ENCODE peak calls at places on chromosomes 4 and X, in five cellular contexts. F, Q, E, S and M are unnamed samples.

GRCh38 chr4:119479180-119479814 is 149.3 kb downstream of the PDE5A start:
- DNase-seq in F (no peak), Q (no peak), E (no peak), S (no peak), M (no peak)

GRCh38 chr4:137125011-137125410 is 407.3 kb downstream of the PCDH18 start:
- DNase-seq in F (no peak), Q (peak; percentile 16), E (peak; percentile 55), S (no peak), M (no peak)

GRCh38 chrX:123971963-123972362 is 10.5 kb downstream of the STAG2 start:
- DNase-seq in F (no peak), Q (no peak), E (no peak), S (no peak), M (no peak)

GRCh38 chr4:153113061-153113837 is 91.0 kb upstream of the TRIM2 start:
- DNase-seq in F (no peak), Q (no peak), E (peak; percentile 29), S (no peak), M (no peak)

GRCh38 chrX:38768079-38768478 is 33.2 kb upstream of the MID1IP1 start:
- DNase-seq in F (no peak), Q (no peak), E (peak; percentile 33), S (no peak), M (no peak)

GRCh38 chrX:42943051-42943450 is 165.1 kb upstream of the PPP1R2C start:
- DNase-seq in F (no peak), Q (no peak), E (no peak), S (no peak), M (no peak)

GRCh38 chrX:123138473-123138872 is 45.6 kb upstream of the GRIA3 start:
- DNase-seq in F (no peak), Q (no peak), E (no peak), S (no peak), M (no peak)

GRCh38 chr4:128600996-128601857 is 208.3 kb upstream of the JADE1 start:
- DNase-seq in F (peak; percentile 43), Q (peak; percentile 33), E (peak; percentile 97), S (peak; percentile 82), M (no peak)

GRCh38 chrX:119236599-119237525 is 777 bp downstream of the PGRMC1 start:
- DNase-seq in F (no peak), Q (peak; percentile 13), E (peak; percentile 74), S (peak; percentile 54), M (peak; percentile 1)

GRCh38 chr4:10655968-10656367 is 28.6 kb downstream of the CLNK start:
- DNase-seq in F (no peak), Q (no peak), E (peak; percentile 88), S (no peak), M (no peak)

GRCh38 chr4:42566835-42567234 is 90.1 kb downstream of the ATP8A1 start:
- DNase-seq in F (no peak), Q (no peak), E (no peak), S (no peak), M (no peak)

GRCh38 chr4:14247767-14248166 is 620.2 kb upstream of the BOD1L1 start:
- DNase-seq in F (no peak), Q (no peak), E (no peak), S (no peak), M (no peak)

GRCh38 chr4:73161527-73162185 is 92.1 kb upstream of the COX18 start:
- DNase-seq in F (no peak), Q (no peak), E (no peak), S (no peak), M (no peak)

DNA sequence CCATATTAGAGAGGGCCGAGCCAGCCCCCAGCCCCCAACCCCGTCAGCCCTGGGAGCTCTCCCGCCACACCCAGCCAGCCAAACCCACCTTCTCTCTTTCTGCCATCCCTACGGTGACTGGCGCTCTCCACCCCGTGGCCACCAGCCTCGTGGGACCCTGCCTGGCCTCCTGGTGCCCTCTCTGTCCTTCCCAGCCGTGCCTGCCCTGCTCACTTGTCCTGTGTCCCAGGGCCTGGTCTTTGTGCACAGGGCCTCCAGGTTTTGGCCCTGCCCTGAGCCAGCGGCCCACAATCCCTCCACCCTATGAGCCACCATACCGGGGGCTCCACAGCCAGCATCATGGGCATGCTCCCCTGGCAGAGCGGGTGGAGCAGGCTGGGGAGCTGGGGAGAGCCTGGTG is 77.4 kb downstream of the ABLIM2 start:
- DNase-seq in F (no peak), Q (no peak), E (no peak), S (no peak), M (no peak)
- H3K27me3 ChIP-seq in F (no peaks in the 10 kb centered on the region), Q (no peaks in the 10 kb centered on the region), E (peaks cover 62% of the 10 kb centered on the region), S (no peaks in the 10 kb centered on the region), M (no peaks in the 10 kb centered on the region)

GRCh38 chrX:115547448-115547847 is 13.5 kb upstream of the PLS3 start:
- DNase-seq in F (no peak), Q (no peak), E (no peak), S (no peak), M (no peak)
- TF ChIP-seq CTCF in F (no peak), Q (no peak), E (no peak), S (no peak), M (no peak)

DNA sequence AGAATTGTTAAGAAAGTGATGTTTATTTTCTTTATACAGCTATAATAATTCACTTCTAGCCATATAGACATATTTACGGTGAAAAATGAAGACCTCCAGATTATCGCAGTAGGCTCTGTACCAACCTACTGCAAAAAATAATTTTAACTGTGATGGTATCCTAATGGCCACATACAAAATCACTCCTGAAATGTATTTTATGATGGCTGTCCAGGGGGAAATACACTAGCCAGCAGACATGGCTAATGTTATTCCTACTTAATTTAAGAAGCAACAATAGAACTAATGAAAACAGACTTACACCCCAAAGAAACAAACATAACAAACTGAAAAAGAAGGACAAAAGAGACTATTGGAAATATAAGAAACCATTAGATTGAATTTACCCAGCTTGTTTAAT is 4.6 kb downstream of the NKX6-1 start:
- DNase-seq in F (no peak), Q (no peak), E (no peak), S (no peak), M (no peak)
- H3K27me3 ChIP-seq in F (peaks cover 16% of the 10 kb centered on the region), Q (peaks cover 100% of the 10 kb centered on the region), E (peaks cover 70% of the 10 kb centered on the region), S (peaks cover 98% of the 10 kb centered on the region), M (peaks cover 100% of the 10 kb centered on the region)

GRCh38 chr4:1843852-1844251 is 12.1 kb downstream of the LETM1 start:
- DNase-seq in F (no peak), Q (peak; percentile 48), E (no peak), S (no peak), M (no peak)

GRCh38 chr4:1842993-1843448 is 12.9 kb downstream of the LETM1 start:
- DNase-seq in F (no peak), Q (no peak), E (peak; percentile 94), S (no peak), M (no peak)

GRCh38 chr4:1841201-1841885 is 14.6 kb downstream of the LETM1 start:
- DNase-seq in F (no peak), Q (no peak), E (no peak), S (no peak), M (no peak)

GRCh38 chr4:1841886-1842210 is 14.1 kb downstream of the LETM1 start:
- DNase-seq in F (no peak), Q (no peak), E (no peak), S (no peak), M (no peak)

DNA sequence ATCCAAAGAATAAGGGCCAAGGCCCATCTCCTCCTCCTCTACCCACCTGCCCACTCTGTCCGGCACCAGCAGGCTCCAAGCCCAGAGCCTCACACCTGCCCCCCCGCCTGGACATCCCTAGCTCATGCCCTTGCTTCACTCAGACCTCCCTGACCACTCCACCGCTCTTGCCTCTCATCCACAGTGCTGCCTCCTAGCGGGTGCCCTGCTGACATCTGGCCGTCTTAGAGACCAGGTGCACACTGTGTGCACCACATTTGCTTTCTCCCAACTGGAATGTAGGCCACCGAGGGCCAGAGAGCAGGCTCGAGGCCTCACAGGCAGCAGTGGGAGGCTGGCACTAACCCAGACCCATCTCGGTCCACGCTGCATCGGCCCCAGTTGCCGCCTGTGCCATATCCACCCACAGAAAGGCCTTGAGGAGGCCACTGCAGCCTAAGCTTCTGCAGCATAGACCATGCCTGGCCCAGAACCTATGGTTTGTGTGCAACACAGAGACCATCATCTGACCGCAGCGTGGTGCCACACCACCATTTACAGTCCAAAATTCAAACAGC is 13.5 kb downstream of the LETM1 start:
- DNase-seq in F (no peak), Q (no peak), E (no peak), S (no peak), M (no peak)
- TF ChIP-seq CTCF in F (no peak), Q (no peak), E (no peak), S (no peak), M (no peak)

GRCh38 chrX:137425273-137425902 is 140.5 kb upstream of the ZIC3 start:
- DNase-seq in F (no peak), Q (no peak), E (no peak), S (no peak), M (no peak)
- H3K27me3 ChIP-seq in F (no peaks in the 10 kb centered on the region), Q (peaks cover 63% of the 10 kb centered on the region), E (peaks cover 17% of the 10 kb centered on the region), S (peaks cover 53% of the 10 kb centered on the region), M (peaks cover 85% of the 10 kb centered on the region)

GRCh38 chrX:133183806-133184205 is 34.3 kb downstream of the TFDP3 start:
- DNase-seq in F (no peak), Q (no peak), E (no peak), S (no peak), M (no peak)

GRCh38 chrX:133177202-133177601 is 41.0 kb downstream of the TFDP3 start:
- DNase-seq in F (no peak), Q (no peak), E (no peak), S (no peak), M (no peak)

GRCh38 chrX:133185119-133185518 is 33.0 kb downstream of the TFDP3 start:
- DNase-seq in F (no peak), Q (no peak), E (no peak), S (no peak), M (no peak)

GRCh38 chrX:133179500-133179899 is 38.7 kb downstream of the TFDP3 start:
- DNase-seq in F (no peak), Q (no peak), E (no peak), S (no peak), M (no peak)
- TF ChIP-seq CTCF in F (no peak), Q (no peak), E (no peak), S (no peak), M (no peak)

DNA sequence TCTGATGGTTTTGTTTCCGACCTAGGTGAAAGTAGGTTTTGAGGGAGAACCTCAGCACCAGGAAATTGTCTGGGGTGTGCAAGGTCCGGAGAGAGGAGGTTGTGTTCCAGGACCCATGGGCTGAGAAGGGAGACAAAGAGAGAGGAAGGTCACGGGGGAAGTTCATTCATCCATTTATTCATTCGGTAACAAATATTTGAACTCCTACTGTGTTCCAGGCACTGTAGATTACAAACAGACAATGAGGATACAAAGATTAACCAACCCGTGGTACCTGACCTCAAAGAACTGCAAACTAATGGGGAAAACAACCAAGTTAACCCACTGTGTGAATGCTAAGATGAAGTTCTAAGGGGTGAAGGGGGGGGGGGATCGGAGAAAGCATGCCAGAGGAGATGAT is 1.8 kb upstream of the GPC3 start:
- DNase-seq in F (no peak), Q (no peak), E (no peak), S (no peak), M (no peak)
- H3K27me3 ChIP-seq in F (no peaks in the 10 kb centered on the region), Q (peaks cover 14% of the 10 kb centered on the region), E (peaks cover 6% of the 10 kb centered on the region), S (no peaks in the 10 kb centered on the region), M (peaks cover 17% of the 10 kb centered on the region)

GRCh38 chr4:48591372-48591771 is 101.3 kb downstream of the ZAR1 start:
- DNase-seq in F (no peak), Q (no peak), E (no peak), S (no peak), M (no peak)

GRCh38 chr4:48585401-48585800 is 95.3 kb downstream of the ZAR1 start:
- DNase-seq in F (no peak), Q (no peak), E (no peak), S (no peak), M (no peak)

GRCh38 chr4:48594185-48594584 is 104.1 kb downstream of the ZAR1 start:
- DNase-seq in F (no peak), Q (peak; percentile 72), E (no peak), S (no peak), M (no peak)

GRCh38 chr4:48590884-48591283 is 100.8 kb downstream of the ZAR1 start:
- DNase-seq in F (no peak), Q (no peak), E (no peak), S (no peak), M (no peak)

GRCh38 chr4:48588230-48588943 is 98.3 kb downstream of the ZAR1 start:
- DNase-seq in F (no peak), Q (no peak), E (no peak), S (no peak), M (no peak)
- TF ChIP-seq CTCF in F (no peak), Q (no peak), E (no peak), S (no peak), M (no peak)